ENCODE peak calls at places on chromosomes 16 and 17, in seven cellular contexts. One of them, this sample, is unnamed. For H3K36me3, the result is how much of the 10 kb centered on the place peaks cover.

GRCh38 chr17:46978489-46979022 is 497 bp downstream of the RPRML start:
- DNase-seq in GM23338: peak
- DNase-seq in brain microvascular endothelial cell: no peak
- DNase-seq in mucosa of descending colon: no peak
- DNase-seq in pancreas: peak
- DNase-seq in heart right ventricle: no peak
- DNase-seq in fibroblast of lung: no peak
- DNase-seq in this sample: no peak

GRCh38 chr16:16996830-16997229 is 473.9 kb downstream of the XYLT1 start:
- DNase-seq in GM23338: peak
- DNase-seq in brain microvascular endothelial cell: no peak
- DNase-seq in mucosa of descending colon: no peak
- DNase-seq in pancreas: no peak
- DNase-seq in heart right ventricle: no peak
- DNase-seq in fibroblast of lung: no peak
- DNase-seq in this sample: no peak

GRCh38 chr16:54928016-54928356 is 2.7 kb upstream of the IRX5 start:
- DNase-seq in GM23338: peak
- DNase-seq in brain microvascular endothelial cell: no peak
- DNase-seq in mucosa of descending colon: no peak
- DNase-seq in pancreas: no peak
- DNase-seq in heart right ventricle: no peak
- DNase-seq in fibroblast of lung: no peak
- DNase-seq in this sample: no peak

GRCh38 chr17:29583324-29584248 is 5.9 kb downstream of the GIT1 start:
- DNase-seq in GM23338: no peak
- DNase-seq in brain microvascular endothelial cell: no peak
- DNase-seq in mucosa of descending colon: no peak
- DNase-seq in pancreas: peak
- DNase-seq in heart right ventricle: peak
- DNase-seq in fibroblast of lung: no peak
- DNase-seq in this sample: peak

GRCh38 chr17:80130992-80131391 is 15.9 kb downstream of the EIF4A3 start:
- DNase-seq in GM23338: no peak
- DNase-seq in brain microvascular endothelial cell: no peak
- DNase-seq in mucosa of descending colon: no peak
- DNase-seq in pancreas: no peak
- DNase-seq in heart right ventricle: no peak
- DNase-seq in fibroblast of lung: no peak
- DNase-seq in this sample: no peak

GRCh38 chr16:81688182-81688581 is 90.9 kb upstream of the PLCG2 start:
- DNase-seq in GM23338: no peak
- DNase-seq in brain microvascular endothelial cell: no peak
- DNase-seq in mucosa of descending colon: no peak
- DNase-seq in pancreas: no peak
- DNase-seq in heart right ventricle: no peak
- DNase-seq in fibroblast of lung: no peak
- DNase-seq in this sample: no peak

GRCh38 chr16:79316004-79316458 is 284.5 kb downstream of the MAF start:
- DNase-seq in GM23338: no peak
- DNase-seq in brain microvascular endothelial cell: no peak
- DNase-seq in mucosa of descending colon: no peak
- DNase-seq in pancreas: no peak
- DNase-seq in heart right ventricle: no peak
- DNase-seq in fibroblast of lung: no peak
- DNase-seq in this sample: no peak

GRCh38 chr17:73634629-73635028 is 9.6 kb downstream of the SDK2 start:
- DNase-seq in GM23338: no peak
- DNase-seq in brain microvascular endothelial cell: no peak
- DNase-seq in mucosa of descending colon: no peak
- DNase-seq in pancreas: no peak
- DNase-seq in heart right ventricle: no peak
- DNase-seq in fibroblast of lung: no peak
- DNase-seq in this sample: no peak

GRCh38 chr16:80084163-80084562 is 456.6 kb upstream of the DYNLRB2 start:
- DNase-seq in GM23338: no peak
- DNase-seq in brain microvascular endothelial cell: no peak
- DNase-seq in mucosa of descending colon: no peak
- DNase-seq in pancreas: no peak
- DNase-seq in heart right ventricle: no peak
- DNase-seq in fibroblast of lung: no peak
- DNase-seq in this sample: no peak

GRCh38 chr17:65885484-65885883 is 306.4 kb downstream of the CEP112 start:
- DNase-seq in GM23338: no peak
- DNase-seq in brain microvascular endothelial cell: no peak
- DNase-seq in mucosa of descending colon: no peak
- DNase-seq in pancreas: no peak
- DNase-seq in heart right ventricle: no peak
- DNase-seq in fibroblast of lung: no peak
- DNase-seq in this sample: peak

GRCh38 chr16:67163164-67163902 is 1.2 kb upstream of the HSF4 start:
- DNase-seq in GM23338: peak
- DNase-seq in brain microvascular endothelial cell: no peak
- DNase-seq in mucosa of descending colon: peak
- DNase-seq in pancreas: peak
- DNase-seq in heart right ventricle: no peak
- DNase-seq in fibroblast of lung: peak
- DNase-seq in this sample: no peak

GRCh38 chr16:23408242-23409201 is 44.5 kb downstream of the COG7 start:
- DNase-seq in GM23338: peak
- DNase-seq in brain microvascular endothelial cell: peak
- DNase-seq in mucosa of descending colon: peak
- DNase-seq in pancreas: no peak
- DNase-seq in heart right ventricle: peak
- DNase-seq in fibroblast of lung: peak
- DNase-seq in this sample: peak

GRCh38 chr16:1413684-1414531 is 596 bp downstream of the UNKL start:
- DNase-seq in GM23338: peak
- DNase-seq in brain microvascular endothelial cell: peak
- DNase-seq in mucosa of descending colon: peak
- DNase-seq in pancreas: peak
- DNase-seq in heart right ventricle: no peak
- DNase-seq in fibroblast of lung: peak
- DNase-seq in this sample: peak
- TF ChIP-seq CTCF in GM23338: peak
- TF ChIP-seq CTCF in brain microvascular endothelial cell: peak
- TF ChIP-seq CTCF in mucosa of descending colon: peak
- TF ChIP-seq CTCF in pancreas: peak
- TF ChIP-seq CTCF in heart right ventricle: peak
- TF ChIP-seq CTCF in fibroblast of lung: peak
- TF ChIP-seq CTCF in this sample: peak

GRCh38 chr17:74961657-74962360 is 10.8 kb downstream of the HID1 start:
- DNase-seq in GM23338: peak
- DNase-seq in brain microvascular endothelial cell: peak
- DNase-seq in mucosa of descending colon: peak
- DNase-seq in pancreas: peak
- DNase-seq in heart right ventricle: peak
- DNase-seq in fibroblast of lung: peak
- DNase-seq in this sample: peak

GRCh38 chr17:74957935-74958549 is 14.5 kb downstream of the HID1 start:
- DNase-seq in GM23338: peak
- DNase-seq in brain microvascular endothelial cell: peak
- DNase-seq in mucosa of descending colon: peak
- DNase-seq in pancreas: peak
- DNase-seq in heart right ventricle: peak
- DNase-seq in fibroblast of lung: peak
- DNase-seq in this sample: peak

GRCh38 chr17:74959826-74960738 is 12.5 kb downstream of the HID1 start:
- DNase-seq in GM23338: no peak
- DNase-seq in brain microvascular endothelial cell: no peak
- DNase-seq in mucosa of descending colon: no peak
- DNase-seq in pancreas: peak
- DNase-seq in heart right ventricle: no peak
- DNase-seq in fibroblast of lung: no peak
- DNase-seq in this sample: peak

GRCh38 chr17:74962622-74963394 is 9.8 kb downstream of the HID1 start:
- DNase-seq in GM23338: no peak
- DNase-seq in brain microvascular endothelial cell: no peak
- DNase-seq in mucosa of descending colon: no peak
- DNase-seq in pancreas: peak
- DNase-seq in heart right ventricle: no peak
- DNase-seq in fibroblast of lung: no peak
- DNase-seq in this sample: no peak

DNA sequence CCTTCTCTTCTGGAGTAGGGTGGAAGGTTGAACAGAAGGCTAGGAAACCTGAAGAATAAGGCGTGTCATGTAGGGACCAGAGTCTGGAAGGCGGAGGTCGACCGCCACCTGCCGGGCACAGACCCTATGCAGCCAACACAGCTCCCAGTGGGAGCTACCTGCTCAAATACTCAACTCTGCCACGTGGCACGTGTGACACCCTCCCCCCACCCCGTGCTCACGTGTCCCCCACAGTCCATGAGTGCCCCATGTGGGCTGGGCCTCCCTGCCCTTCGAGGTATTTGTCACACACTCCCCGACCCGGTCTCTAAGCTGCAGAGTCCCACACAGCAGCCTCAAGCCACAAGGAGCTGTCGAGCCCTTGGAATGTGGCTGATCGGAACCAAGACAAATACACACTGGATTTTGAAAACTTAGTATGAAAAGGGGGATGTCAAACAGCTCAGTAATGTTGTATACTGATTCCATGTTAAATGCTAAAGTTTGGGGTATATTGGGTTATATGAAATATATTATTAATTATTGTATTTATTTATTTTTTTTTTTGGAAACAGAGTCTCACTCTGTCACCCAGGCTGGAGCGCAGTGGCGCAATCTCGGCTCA is 11.7 kb downstream of the HID1 start:
- DNase-seq in GM23338: peak
- DNase-seq in brain microvascular endothelial cell: peak
- DNase-seq in mucosa of descending colon: peak
- DNase-seq in pancreas: peak
- DNase-seq in heart right ventricle: no peak
- DNase-seq in fibroblast of lung: peak
- DNase-seq in this sample: peak
- H3K36me3 ChIP-seq in GM23338: under half
- H3K36me3 ChIP-seq in brain microvascular endothelial cell: under half
- H3K36me3 ChIP-seq in mucosa of descending colon: under half
- H3K36me3 ChIP-seq in pancreas: under half
- H3K36me3 ChIP-seq in heart right ventricle: under half
- H3K36me3 ChIP-seq in fibroblast of lung: under half
- H3K36me3 ChIP-seq in this sample: under half

GRCh38 chr17:76529643-76530488 is 7.6 kb downstream of the CYGB start:
- DNase-seq in GM23338: no peak
- DNase-seq in brain microvascular endothelial cell: peak
- DNase-seq in mucosa of descending colon: peak
- DNase-seq in pancreas: peak
- DNase-seq in heart right ventricle: peak
- DNase-seq in fibroblast of lung: peak
- DNase-seq in this sample: no peak

GRCh38 chr17:76527430-76528111 is 9.9 kb downstream of the CYGB start:
- DNase-seq in GM23338: peak
- DNase-seq in brain microvascular endothelial cell: peak
- DNase-seq in mucosa of descending colon: peak
- DNase-seq in pancreas: peak
- DNase-seq in heart right ventricle: peak
- DNase-seq in fibroblast of lung: peak
- DNase-seq in this sample: peak

GRCh38 chr17:76528156-76528527 is 9.4 kb downstream of the CYGB start:
- DNase-seq in GM23338: no peak
- DNase-seq in brain microvascular endothelial cell: no peak
- DNase-seq in mucosa of descending colon: no peak
- DNase-seq in pancreas: no peak
- DNase-seq in heart right ventricle: no peak
- DNase-seq in fibroblast of lung: no peak
- DNase-seq in this sample: no peak

GRCh38 chr17:76529224-76529642 is 8.3 kb downstream of the CYGB start:
- DNase-seq in GM23338: no peak
- DNase-seq in brain microvascular endothelial cell: peak
- DNase-seq in mucosa of descending colon: peak
- DNase-seq in pancreas: no peak
- DNase-seq in heart right ventricle: peak
- DNase-seq in fibroblast of lung: peak
- DNase-seq in this sample: peak

DNA sequence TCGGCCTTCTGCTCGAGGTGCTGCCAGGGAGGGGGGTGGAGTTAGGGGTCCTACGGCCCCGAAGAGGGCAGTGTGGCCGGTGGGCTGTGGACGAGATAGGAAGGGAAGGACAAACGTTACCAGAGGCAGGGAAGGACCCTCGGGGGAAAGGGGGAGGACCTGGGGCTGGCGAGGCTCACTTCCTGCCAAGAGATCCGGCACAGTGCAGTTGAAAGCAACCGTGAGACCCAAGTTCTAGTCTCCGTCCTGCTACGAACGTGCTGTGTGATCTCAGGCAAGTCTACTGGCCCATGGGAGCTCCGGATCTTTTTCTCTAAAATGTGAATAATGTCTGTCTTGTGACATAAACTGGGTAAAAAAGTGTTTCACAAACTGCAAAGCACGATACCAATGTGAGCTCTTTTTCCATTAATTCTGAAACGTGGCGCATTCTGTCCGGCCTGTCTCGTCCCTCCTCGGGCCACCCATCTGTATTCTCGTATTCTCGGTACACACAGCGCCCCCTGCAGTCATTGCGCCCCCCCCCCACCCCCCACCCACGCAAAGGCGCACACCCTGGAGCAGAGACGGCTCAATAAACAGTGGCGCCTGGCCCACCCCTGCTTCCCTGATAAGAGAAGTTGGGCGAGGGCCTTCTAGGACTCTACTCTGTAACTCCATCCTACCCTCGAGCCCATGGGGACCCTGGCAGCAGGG is 8.8 kb downstream of the CYGB start:
- DNase-seq in GM23338: no peak
- DNase-seq in brain microvascular endothelial cell: no peak
- DNase-seq in mucosa of descending colon: peak
- DNase-seq in pancreas: no peak
- DNase-seq in heart right ventricle: peak
- DNase-seq in fibroblast of lung: peak
- DNase-seq in this sample: no peak
- H3K4me3 ChIP-seq in GM23338: no peak
- H3K4me3 ChIP-seq in brain microvascular endothelial cell: no peak
- H3K4me3 ChIP-seq in mucosa of descending colon: no peak
- H3K4me3 ChIP-seq in pancreas: no peak
- H3K4me3 ChIP-seq in heart right ventricle: peak
- H3K4me3 ChIP-seq in fibroblast of lung: no peak
- H3K4me3 ChIP-seq in this sample: no peak

DNA sequence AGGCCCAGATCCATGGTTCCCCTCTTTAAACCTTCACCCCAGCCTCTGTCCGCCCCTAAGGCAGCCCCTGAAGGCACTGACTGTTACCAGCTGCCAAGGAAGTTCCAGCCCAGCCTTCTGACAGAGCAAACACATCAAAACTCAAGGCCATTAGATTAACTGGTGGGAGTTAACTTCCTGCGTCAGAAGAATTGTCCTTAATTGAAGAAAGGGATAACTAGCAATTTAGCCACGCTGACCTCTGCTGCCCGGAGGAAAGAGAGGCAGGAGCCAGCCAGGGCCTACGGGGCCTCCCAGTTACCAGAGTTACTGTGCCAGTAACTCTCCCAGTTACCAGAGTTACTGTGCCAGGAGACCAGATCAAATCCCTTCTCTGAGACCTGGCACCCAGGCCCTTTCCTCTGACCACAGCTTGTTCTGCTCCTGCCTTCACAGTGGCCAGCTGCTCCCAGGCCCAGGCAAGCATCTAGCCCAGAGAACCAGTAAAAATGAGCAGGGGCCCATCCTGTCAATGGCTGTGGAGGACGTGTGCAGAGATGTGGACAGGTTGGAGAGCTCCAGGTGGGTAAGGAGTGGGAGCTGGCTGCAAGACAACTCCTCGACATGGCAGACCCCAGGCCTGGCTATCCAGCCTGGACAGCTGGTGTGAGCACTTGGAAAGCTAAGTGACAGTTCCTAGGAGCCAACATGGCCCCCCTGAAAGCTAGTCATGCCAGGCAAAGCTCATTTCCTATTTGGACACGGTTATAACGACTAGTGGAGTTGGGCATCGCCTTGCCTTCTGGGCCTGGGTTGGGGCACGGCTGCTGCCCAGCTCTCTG is 2.8 kb upstream of the PITPNM3 start:
- DNase-seq in GM23338: peak
- DNase-seq in brain microvascular endothelial cell: no peak
- DNase-seq in mucosa of descending colon: no peak
- DNase-seq in pancreas: peak
- DNase-seq in heart right ventricle: no peak
- DNase-seq in fibroblast of lung: peak
- DNase-seq in this sample: no peak
- TF ChIP-seq CTCF in GM23338: peak
- TF ChIP-seq CTCF in brain microvascular endothelial cell: no peak
- TF ChIP-seq CTCF in mucosa of descending colon: no peak
- TF ChIP-seq CTCF in pancreas: no peak
- TF ChIP-seq CTCF in heart right ventricle: no peak
- TF ChIP-seq CTCF in fibroblast of lung: no peak
- TF ChIP-seq CTCF in this sample: no peak